ENCODE peak calls at places on chromosome 18, in six cellular contexts. Y is left lung, U is tibial artery, G is GM12865, Z is lower lobe of right lung, E is kidney. P is an unnamed sample.

GRCh38 chr18:48161201-48161910 is 230.9 kb upstream of the SMAD2 start:
- DNase-seq in U (peak), G (peak), E (peak), Z (peak), Y (peak), P (peak)

GRCh38 chr18:41646915-41647314 is 308.1 kb upstream of the PIK3C3 start:
- DNase-seq in E (no peak), Z (no peak), G (no peak), Y (no peak), U (no peak), P (no peak)

GRCh38 chr18:11175266-11175947 is 26.0 kb upstream of the PIEZO2 start:
- DNase-seq in G (no peak), Z (no peak), Y (no peak), E (no peak), U (no peak), P (peak)

GRCh38 chr18:51151568-51152511 is 45.6 kb downstream of the MEX3C start:
- DNase-seq in E (no peak), G (peak), Z (no peak), Y (peak), U (no peak), P (no peak)

GRCh38 chr18:22827741-22828140 is 105.4 kb upstream of the RBBP8 start:
- DNase-seq in E (no peak), G (no peak), U (no peak), Z (no peak), Y (no peak), P (no peak)

GRCh38 chr18:10195529-10195928 is 258.9 kb upstream of the APCDD1 start:
- DNase-seq in Y (no peak), Z (no peak), E (no peak), G (no peak), U (no peak), P (no peak)

GRCh38 chr18:59459352-59460059 is 100.4 kb upstream of the LMAN1 start:
- DNase-seq in Z (no peak), U (no peak), G (peak), E (no peak), Y (no peak), P (peak)

GRCh38 chr18:76621782-76622495 is 126.9 kb upstream of the ZNF516 start:
- DNase-seq in Y (no peak), Z (no peak), E (no peak), G (no peak), U (no peak), P (peak)

GRCh38 chr18:59929621-59930295 is 30.0 kb downstream of the PMAIP1 start:
- DNase-seq in G (no peak), Z (no peak), Y (no peak), U (no peak), E (no peak), P (no peak)

GRCh38 chr18:46939337-46939963 is 22.0 kb downstream of the KATNAL2 start:
- DNase-seq in G (no peak), Y (no peak), U (no peak), Z (no peak), E (no peak), P (peak)

GRCh38 chr18:54783100-54783499 is 45.2 kb upstream of the RAB27B start:
- DNase-seq in G (no peak), Z (no peak), E (no peak), U (no peak), Y (no peak), P (no peak)

GRCh38 chr18:3596324-3597158 is 146.6 kb downstream of the TGIF1 start:
- DNase-seq in U (no peak), E (peak), Y (no peak), G (peak), Z (peak), P (peak)

GRCh38 chr18:28793911-28794310 is 617.0 kb upstream of the CDH2 start:
- DNase-seq in U (no peak), Y (no peak), G (no peak), Z (no peak), E (no peak), P (peak)

GRCh38 chr18:56235773-56236115 is 402.6 kb downstream of the TXNL1 start:
- DNase-seq in Y (no peak), E (no peak), U (no peak), Z (no peak), G (no peak), P (no peak)

GRCh38 chr18:68215931-68216330 is 499.0 kb downstream of the TMX3 start:
- DNase-seq in Y (no peak), E (no peak), U (no peak), G (no peak), Z (no peak), P (peak)

GRCh38 chr18:3066391-3067079 is 53.6 kb upstream of the LPIN2 start:
- DNase-seq in E (peak), Z (no peak), Y (no peak), G (no peak), U (no peak), P (no peak)

GRCh38 chr18:7369006-7369405 is 138.1 kb downstream of the LRRC30 start:
- DNase-seq in U (no peak), G (no peak), Y (no peak), E (no peak), Z (no peak), P (peak)

GRCh38 chr18:49015886-49016647 is 65.3 kb upstream of the SMAD7 start:
- DNase-seq in Y (peak), U (peak), G (no peak), E (no peak), Z (peak), P (no peak)

GRCh38 chr18:22302152-22302551 is 115.6 kb downstream of the CTAGE1 start:
- DNase-seq in U (no peak), Z (no peak), E (no peak), Y (no peak), G (no peak), P (no peak)

GRCh38 chr18:48161911-48162698 is 231.6 kb upstream of the SMAD2 start:
- DNase-seq in Y (no peak), E (no peak), G (no peak), Z (no peak), U (no peak), P (no peak)

GRCh38 chr18:3479978-3480377 is 30.0 kb downstream of the TGIF1 start:
- DNase-seq in Z (no peak), Y (no peak), U (no peak), G (no peak), E (no peak), P (no peak)

GRCh38 chr18:3671181-3671580 is 221.2 kb downstream of the TGIF1 start:
- DNase-seq in Y (no peak), U (no peak), E (no peak), Z (no peak), G (no peak), P (no peak)

GRCh38 chr18:42414756-42415454 is 459.9 kb downstream of the PIK3C3 start:
- DNase-seq in U (no peak), Y (no peak), Z (no peak), E (no peak), G (no peak), P (peak)

GRCh38 chr18:29711931-29712330 is 1330.6 kb downstream of the DSC3 start:
- DNase-seq in E (no peak), Y (peak), Z (no peak), U (no peak), G (no peak), P (no peak)

GRCh38 chr18:31626409-31626808 is 34.7 kb downstream of the TTR start:
- DNase-seq in Y (no peak), U (no peak), G (no peak), Z (no peak), E (no peak), P (no peak)

GRCh38 chr18:6876646-6877045 is 147.1 kb downstream of the ARHGAP28 start:
- DNase-seq in Y (no peak), Z (no peak), U (no peak), G (no peak), E (no peak), P (no peak)

GRCh38 chr18:52288403-52289004 is 51.5 kb upstream of the DCC start:
- DNase-seq in Z (peak), E (no peak), Y (peak), U (no peak), G (peak), P (peak)

GRCh38 chr18:10304853-10305252 is 149.6 kb upstream of the APCDD1 start:
- DNase-seq in E (no peak), U (no peak), Y (no peak), Z (no peak), G (no peak), P (peak)

GRCh38 chr18:54742654-54743053 is 85.6 kb upstream of the RAB27B start:
- DNase-seq in Z (no peak), Y (no peak), E (peak), G (no peak), U (no peak), P (peak)

GRCh38 chr18:42182728-42183700 is 228.0 kb downstream of the PIK3C3 start:
- DNase-seq in G (no peak), U (no peak), E (no peak), Y (no peak), Z (no peak), P (no peak)

GRCh38 chr18:49959176-49959575 is 145.8 kb upstream of the ACAA2 start:
- DNase-seq in Z (no peak), G (peak), E (no peak), U (no peak), Y (no peak), P (no peak)

GRCh38 chr18:24446953-24447537 is 13.4 kb upstream of the HRH4 start:
- DNase-seq in E (no peak), G (no peak), Z (no peak), Y (no peak), U (no peak), P (no peak)

GRCh38 chr18:76357585-76358265 is 137.3 kb downstream of the ZNF516 start:
- DNase-seq in G (no peak), Y (no peak), U (no peak), E (no peak), Z (no peak), P (no peak)

GRCh38 chr18:49668583-49669290 is 106.9 kb downstream of the LIPG start:
- DNase-seq in G (no peak), Y (no peak), U (no peak), Z (no peak), E (peak), P (peak)

GRCh38 chr18:65567372-65567771 is 183.4 kb upstream of the CDH7 start:
- DNase-seq in Y (no peak), G (no peak), E (no peak), Z (no peak), U (no peak), P (peak)

GRCh38 chr18:36758001-36758400 is 70.8 kb downstream of the TPGS2 start:
- DNase-seq in E (no peak), G (no peak), Z (no peak), Y (no peak), U (no peak), P (no peak)

GRCh38 chr18:44909191-44909719 is 228.6 kb downstream of the SETBP1 start:
- DNase-seq in U (no peak), E (no peak), Y (no peak), Z (no peak), G (peak), P (no peak)
- H3K4me3 ChIP-seq in U (no peak), E (no peak), Y (no peak), Z (no peak), G (no peak), P (no peak)

DNA sequence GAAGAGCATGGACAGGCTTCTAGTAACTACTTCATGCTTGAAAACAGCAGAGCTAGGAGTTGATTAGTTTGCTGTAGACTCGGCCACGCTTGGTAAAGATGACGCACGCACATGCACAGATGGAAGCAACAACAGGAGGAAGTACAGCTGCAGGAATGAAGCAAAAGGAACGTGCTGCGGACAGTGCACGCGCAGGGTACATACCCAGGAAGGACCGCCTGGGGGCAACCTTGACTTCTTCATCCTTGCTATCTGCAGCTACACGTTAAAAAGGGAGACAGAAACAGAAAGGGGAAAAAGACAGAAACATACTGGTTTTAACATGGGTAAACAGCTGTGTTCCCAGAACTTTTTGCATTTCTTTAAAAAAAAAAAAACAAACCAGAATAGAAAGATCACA is 17.7 kb downstream of the SLC66A2 start:
- DNase-seq in G (no peak), Z (peak), Y (no peak), U (peak), E (peak), P (peak)
- TF ChIP-seq CTCF in G (no peak), Z (no peak), Y (no peak), U (no peak), E (no peak), P (peak)

GRCh38 chr18:63247506-63248394 is 71.8 kb downstream of the BCL2 start:
- DNase-seq in E (no peak), Z (no peak), G (no peak), U (no peak), Y (no peak), P (no peak)

GRCh38 chr18:63253018-63253417 is 66.6 kb downstream of the BCL2 start:
- DNase-seq in Z (no peak), Y (no peak), U (no peak), E (no peak), G (no peak), P (no peak)

GRCh38 chr18:63254716-63255399 is 64.7 kb downstream of the BCL2 start:
- DNase-seq in E (no peak), Z (no peak), G (no peak), U (no peak), Y (no peak), P (no peak)

GRCh38 chr18:63253428-63254372 is 65.9 kb downstream of the BCL2 start:
- DNase-seq in Y (no peak), E (no peak), U (no peak), Z (no peak), G (peak), P (peak)

GRCh38 chr18:63249781-63250180 is 69.8 kb downstream of the BCL2 start:
- DNase-seq in Z (peak), G (no peak), E (no peak), Y (no peak), U (no peak), P (no peak)
- H3K4me3 ChIP-seq in Z (no peak), G (no peak), E (no peak), Y (no peak), U (no peak), P (no peak)

DNA sequence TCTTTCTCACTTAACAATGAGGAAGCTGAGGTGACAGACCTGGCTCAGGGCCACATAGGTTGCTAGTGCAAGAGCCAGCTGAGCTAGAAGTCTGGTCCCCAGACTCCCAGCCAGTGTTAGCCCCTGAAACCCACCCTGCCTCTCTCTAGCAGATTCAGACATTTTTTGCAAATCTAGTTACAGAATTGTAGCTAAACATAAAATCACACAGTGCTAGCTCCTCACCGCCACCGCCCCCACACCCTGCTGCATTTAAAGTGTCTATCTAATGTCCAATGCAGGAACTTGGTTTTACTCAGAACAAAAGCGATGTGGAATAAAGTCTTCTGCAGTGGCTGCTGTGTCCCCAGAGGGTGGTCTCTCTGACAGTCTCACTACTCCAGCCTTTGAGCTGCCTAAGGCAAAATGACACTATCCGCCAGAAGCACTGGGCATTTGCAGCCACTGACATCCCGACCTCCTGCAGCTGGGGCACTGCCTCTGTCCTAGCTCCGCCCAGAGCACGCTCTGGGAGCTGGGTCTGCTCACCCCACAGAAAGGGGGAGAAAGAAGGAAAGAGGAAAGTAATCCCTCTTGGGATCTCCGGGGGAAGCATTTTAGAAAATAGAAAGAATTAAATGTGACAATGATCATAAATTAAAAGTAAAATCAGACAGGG is 50.7 kb upstream of the ST8SIA3 start:
- DNase-seq in Y (no peak), G (no peak), U (no peak), Z (no peak), E (no peak), P (no peak)
- TF ChIP-seq CTCF in Y (no peak), G (no peak), U (no peak), Z (no peak), E (no peak), P (no peak)

GRCh38 chr18:9008203-9008708 is 94.2 kb upstream of the NDUFV2 start:
- DNase-seq in G (peak), U (no peak), E (no peak), Y (no peak), Z (no peak), P (no peak)

GRCh38 chr18:8999872-9000271 is 102.6 kb upstream of the NDUFV2 start:
- DNase-seq in U (no peak), E (no peak), Y (no peak), G (no peak), Z (no peak), P (no peak)

GRCh38 chr18:9000736-9001135 is 101.8 kb upstream of the NDUFV2 start:
- DNase-seq in G (no peak), Z (no peak), E (no peak), Y (no peak), U (no peak), P (peak)

GRCh38 chr18:9001209-9001608 is 101.3 kb upstream of the NDUFV2 start:
- DNase-seq in Z (no peak), U (no peak), G (no peak), Y (no peak), E (no peak), P (no peak)

DNA sequence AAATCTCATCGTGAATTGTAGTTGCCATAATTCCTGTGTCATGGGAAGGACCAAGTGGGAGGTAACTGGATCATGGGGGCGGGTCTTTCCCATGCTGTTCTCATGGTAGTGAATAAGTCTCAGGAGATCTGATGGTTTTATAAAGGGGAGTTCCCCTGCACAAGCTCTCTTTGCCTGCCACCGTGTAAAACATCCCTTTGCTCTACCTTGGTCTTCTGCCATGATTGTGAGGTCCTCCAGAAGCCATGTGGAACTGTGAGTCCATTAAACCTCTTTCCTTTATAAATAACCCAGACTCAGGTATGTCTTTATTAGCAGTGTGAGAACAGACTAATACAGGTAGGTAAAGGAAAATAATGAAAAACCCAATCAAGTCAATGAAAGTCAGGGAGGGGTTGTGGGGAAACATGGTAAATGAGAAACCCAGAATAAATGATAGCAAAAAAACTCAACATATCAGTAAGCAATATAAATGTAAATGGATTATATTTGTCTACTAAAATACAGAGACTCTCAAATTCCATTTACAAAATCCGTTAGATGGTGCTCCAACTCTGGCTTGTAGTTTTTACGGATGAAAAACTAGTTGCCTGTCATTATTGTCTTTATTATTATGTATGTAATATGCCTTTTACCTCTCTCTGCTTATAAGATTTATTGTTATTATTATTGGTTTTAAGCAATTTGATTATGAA is 98.9 kb upstream of the NDUFV2 start:
- DNase-seq in E (no peak), U (no peak), Z (no peak), Y (no peak), G (no peak), P (no peak)
- H3K4me3 ChIP-seq in E (no peak), U (no peak), Z (no peak), Y (no peak), G (no peak), P (no peak)

GRCh38 chr18:75130591-75131274 is 78.2 kb downstream of the PTGR3 start:
- DNase-seq in E (no peak), G (no peak), Z (no peak), Y (no peak), U (peak), P (no peak)
- TF ChIP-seq CTCF in E (no peak), G (no peak), Z (no peak), Y (no peak), U (no peak), P (peak)

DNA sequence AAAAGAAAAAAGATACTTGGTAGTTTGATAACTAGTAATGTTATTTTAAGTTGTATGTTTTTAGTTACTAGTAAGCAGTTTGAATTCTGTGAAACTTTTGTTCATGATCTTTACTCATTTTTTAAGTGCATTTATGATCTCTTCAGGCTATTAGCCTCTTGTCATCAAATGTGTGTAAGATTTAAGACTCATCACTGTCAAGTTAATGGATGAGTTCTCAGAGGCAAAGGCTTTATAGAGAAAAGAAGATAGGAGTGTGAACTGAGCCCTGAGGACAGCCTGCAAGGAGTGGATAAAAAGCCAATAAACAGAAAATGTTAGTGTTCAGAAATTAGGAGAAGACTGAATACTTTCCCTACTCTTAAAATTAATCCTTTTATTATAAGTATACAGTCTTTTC is 13.5 kb downstream of the NDUFV2 start:
- DNase-seq in Z (no peak), G (no peak), Y (no peak), E (no peak), U (no peak), P (no peak)
- H3K4me3 ChIP-seq in Z (no peak), G (peak), Y (no peak), E (no peak), U (no peak), P (no peak)

GRCh38 chr18:12659904-12660605 is 2.1 kb upstream of the SPIRE1 start:
- DNase-seq in Y (no peak), G (peak), U (no peak), E (no peak), Z (no peak), P (peak)
- TF ChIP-seq CTCF in Y (peak), G (peak), U (peak), E (peak), Z (peak), P (peak)

P was measured in fibroblast of pulmonary artery.